ENCODE peak calls at places on chromosome 16, in five cellular contexts. J, I, A, G and K are unnamed samples.

GRCh38 chr16:28935924-28936783 is 4.4 kb downstream of the CD19 start:
- DNase-seq in J (peak; percentile 62), I (peak; percentile 27), A (peak; percentile 73), G (peak; percentile 96), K (peak; percentile 91)

GRCh38 chr16:9363520-9363919 is 272.1 kb downstream of the HAPSTR1 start:
- DNase-seq in J (no peak), I (no peak), A (no peak), G (no peak), K (no peak)

GRCh38 chr16:28218109-28218508 is 6.3 kb upstream of the XPO6 start:
- DNase-seq in J (peak; percentile 49), I (peak; percentile 65), A (peak; percentile 72), G (peak; percentile 67), K (peak; percentile 64)

GRCh38 chr16:30997000-30997886 is 12.2 kb downstream of the HSD3B7 start:
- DNase-seq in J (peak; percentile 32), I (peak; percentile 90), A (peak; percentile 87), G (peak; percentile 100), K (peak; percentile 100)

GRCh38 chr16:10878644-10879498 is 1.9 kb downstream of the CIITA start:
- DNase-seq in J (no peak), I (peak; percentile 51), A (peak; percentile 56), G (peak; percentile 70), K (peak; percentile 64)

GRCh38 chr16:50548659-50549560 is 714 bp downstream of the NKD1 start:
- DNase-seq in J (no peak), I (peak; percentile 31), A (peak; percentile 39), G (peak; percentile 66), K (no peak)

GRCh38 chr16:87465306-87465705 is 27.5 kb downstream of the ZCCHC14 start:
- DNase-seq in J (no peak), I (peak; percentile 44), A (peak; percentile 87), G (no peak), K (no peak)

GRCh38 chr16:56869513-56870270 is 4.7 kb downstream of the SLC12A3 start:
- DNase-seq in J (no peak), I (peak; percentile 71), A (peak; percentile 54), G (peak; percentile 74), K (peak; percentile 61)

GRCh38 chr16:87685766-87686165 is 80.0 kb downstream of the KLHDC4 start:
- DNase-seq in J (no peak), I (no peak), A (no peak), G (no peak), K (no peak)

GRCh38 chr16:17633146-17633966 is 162.6 kb upstream of the XYLT1 start:
- DNase-seq in J (no peak), I (no peak), A (no peak), G (no peak), K (no peak)

GRCh38 chr16:78211951-78212350 is 112.5 kb downstream of the WWOX start:
- DNase-seq in J (no peak), I (no peak), A (no peak), G (no peak), K (no peak)

GRCh38 chr16:16928532-16929101 is 542.1 kb downstream of the XYLT1 start:
- DNase-seq in J (no peak), I (no peak), A (no peak), G (no peak), K (no peak)

GRCh38 chr16:31117384-31118222 is at the start of gene KAT8:
- DNase-seq in J (peak; percentile 100), I (peak; percentile 100), A (peak; percentile 99), G (peak; percentile 99), K (peak; percentile 99)

GRCh38 chr16:60107467-60107866 is 1373.4 kb upstream of the GOT2 start:
- DNase-seq in J (no peak), I (no peak), A (peak; percentile 74), G (no peak), K (no peak)

GRCh38 chr16:21166561-21166961 is 8.1 kb downstream of the LDAF1 start:
- DNase-seq in J (no peak), I (peak; percentile 76), A (peak; percentile 43), G (no peak), K (no peak)

GRCh38 chr16:87968541-87968940 is 17.3 kb downstream of the BANP start:
- DNase-seq in J (no peak), I (no peak), A (no peak), G (no peak), K (no peak)

GRCh38 chr16:30621765-30622164 is 11.6 kb upstream of the ZNF689 start:
- DNase-seq in J (no peak), I (no peak), A (peak; percentile 17), G (no peak), K (no peak)

GRCh38 chr16:84552135-84552534 is 47.7 kb upstream of the MEAK7 start:
- DNase-seq in J (no peak), I (no peak), A (no peak), G (no peak), K (no peak)

GRCh38 chr16:66188786-66189725 is 177.4 kb upstream of the CDH5 start:
- DNase-seq in J (no peak), I (no peak), A (no peak), G (no peak), K (no peak)